ENCODE peak calls at places on chromosomes 7 and 10, in ten cellular contexts. O, Z, D, G, C, A, X, H, Y and L are unnamed samples.

GRCh38 chr10:104209575-104210198 is 22.5 kb downstream of the CFAP43 start:
- DNase-seq in O (no peak), Z (no peak), D (no peak), G (peak), C (no peak), A (no peak), X (no peak), H (peak), Y (peak), L (peak)

GRCh38 chr7:81333004-81333403 is 414.2 kb upstream of the SEMA3C start:
- DNase-seq in O (no peak), Z (no peak), D (no peak), G (no peak), C (no peak), A (no peak), X (no peak), H (no peak), Y (no peak), L (peak)

GRCh38 chr10:87882555-87883294 is 19.3 kb downstream of the PTEN start:
- DNase-seq in O (no peak), Z (no peak), D (no peak), G (no peak), C (no peak), A (no peak), X (no peak), H (no peak), Y (no peak), L (no peak)

GRCh38 chr7:91323759-91324158 is 59.5 kb downstream of the FZD1 start:
- DNase-seq in O (no peak), Z (no peak), D (no peak), G (no peak), C (no peak), A (no peak), X (no peak), H (no peak), Y (no peak), L (no peak)

GRCh38 chr10:93899109-93899508 is 5.3 kb downstream of the SLC35G1 start:
- DNase-seq in O (no peak), Z (no peak), D (no peak), G (no peak), C (no peak), A (no peak), X (no peak), H (no peak), Y (no peak), L (no peak)

GRCh38 chr7:77580762-77581350 is 43.8 kb downstream of the PTPN12 start:
- DNase-seq in O (no peak), Z (no peak), D (no peak), G (no peak), C (no peak), A (no peak), X (no peak), H (no peak), Y (no peak), L (no peak)

GRCh38 chr7:11988186-11988585 is 156.2 kb upstream of the THSD7A start:
- DNase-seq in O (no peak), Z (no peak), D (no peak), G (no peak), C (no peak), A (no peak), X (no peak), H (no peak), Y (no peak), L (no peak)

GRCh38 chr7:3151784-3152183 is 108.1 kb upstream of the CARD11 start:
- DNase-seq in O (no peak), Z (no peak), D (no peak), G (no peak), C (no peak), A (no peak), X (no peak), H (no peak), Y (no peak), L (no peak)

GRCh38 chr10:125156739-125157472 is 3.5 kb downstream of the CTBP2 start:
- DNase-seq in O (no peak), Z (no peak), D (no peak), G (no peak), C (peak), A (no peak), X (no peak), H (no peak), Y (no peak), L (no peak)

GRCh38 chr7:82375068-82375467 is 68.5 kb downstream of the CACNA2D1 start:
- DNase-seq in O (no peak), Z (no peak), D (no peak), G (no peak), C (no peak), A (no peak), X (no peak), H (no peak), Y (no peak), L (no peak)

GRCh38 chr10:32950457-32951109 is 7.4 kb downstream of the ITGB1 start:
- DNase-seq in O (no peak), Z (no peak), D (no peak), G (no peak), C (no peak), A (no peak), X (no peak), H (no peak), Y (no peak), L (no peak)

GRCh38 chr10:69994262-69994661 is 58.4 kb upstream of the MACROH2A2 start:
- DNase-seq in O (peak), Z (no peak), D (peak), G (no peak), C (no peak), A (no peak), X (peak), H (peak), Y (peak), L (peak)

GRCh38 chr7:27576360-27576944 is 86.2 kb downstream of the HIBADH start:
- DNase-seq in O (no peak), Z (no peak), D (no peak), G (no peak), C (no peak), A (no peak), X (no peak), H (peak), Y (no peak), L (peak)

GRCh38 chr10:96910488-96911395 is 78.6 kb downstream of the LCOR start:
- DNase-seq in O (peak), Z (no peak), D (no peak), G (no peak), C (no peak), A (no peak), X (no peak), H (peak), Y (no peak), L (peak)

GRCh38 chr7:71264005-71264404 is 132.1 kb downstream of the GALNT17 start:
- DNase-seq in O (no peak), Z (no peak), D (no peak), G (no peak), C (no peak), A (no peak), X (peak), H (no peak), Y (no peak), L (no peak)

GRCh38 chr10:98172495-98172894 is 38.0 kb downstream of the R3HCC1L start:
- DNase-seq in O (no peak), Z (no peak), D (no peak), G (no peak), C (no peak), A (no peak), X (no peak), H (no peak), Y (no peak), L (no peak)

GRCh38 chr10:70598857-70599295 is 3.7 kb downstream of the PRF1 start:
- DNase-seq in O (no peak), Z (peak), D (no peak), G (no peak), C (no peak), A (no peak), X (no peak), H (peak), Y (no peak), L (no peak)

GRCh38 chr10:122490786-122491680 is 29.7 kb downstream of the HTRA1 start:
- DNase-seq in O (no peak), Z (no peak), D (peak), G (peak), C (no peak), A (no peak), X (peak), H (no peak), Y (no peak), L (no peak)

GRCh38 chr7:141585592-141586510 is 34.6 kb downstream of the AGK start:
- DNase-seq in O (no peak), Z (no peak), D (no peak), G (no peak), C (no peak), A (no peak), X (no peak), H (no peak), Y (peak), L (peak)

GRCh38 chr10:127303105-127303504 is 106.7 kb upstream of the INSYN2A start:
- DNase-seq in O (no peak), Z (no peak), D (no peak), G (no peak), C (no peak), A (no peak), X (no peak), H (no peak), Y (no peak), L (no peak)

GRCh38 chr7:23928391-23928790 is 218.4 kb downstream of the STK31 start:
- DNase-seq in O (no peak), Z (no peak), D (no peak), G (no peak), C (no peak), A (no peak), X (no peak), H (no peak), Y (no peak), L (no peak)

GRCh38 chr10:91150631-91151030 is 69.8 kb upstream of the PCGF5 start:
- DNase-seq in O (no peak), Z (no peak), D (no peak), G (no peak), C (no peak), A (no peak), X (no peak), H (no peak), Y (no peak), L (no peak)

GRCh38 chr7:120170849-120171248 is 102.1 kb upstream of the KCND2 start:
- DNase-seq in O (no peak), Z (no peak), D (no peak), G (no peak), C (no peak), A (no peak), X (no peak), H (no peak), Y (no peak), L (no peak)

GRCh38 chr10:63544418-63544817 is 23.2 kb downstream of the REEP3 start:
- DNase-seq in O (no peak), Z (no peak), D (no peak), G (no peak), C (no peak), A (no peak), X (no peak), H (no peak), Y (no peak), L (no peak)

GRCh38 chr10:101892782-101893391 is 49.3 kb upstream of the KCNIP2 start:
- DNase-seq in O (no peak), Z (no peak), D (no peak), G (no peak), C (no peak), A (no peak), X (no peak), H (no peak), Y (no peak), L (peak)

GRCh38 chr7:2936891-2937580 is 92.9 kb upstream of the GNA12 start:
- DNase-seq in O (no peak), Z (peak), D (no peak), G (no peak), C (peak), A (no peak), X (no peak), H (no peak), Y (no peak), L (no peak)

GRCh38 chr7:30997316-30997715 is 33.6 kb downstream of the GHRHR start:
- DNase-seq in O (no peak), Z (no peak), D (no peak), G (no peak), C (no peak), A (no peak), X (no peak), H (no peak), Y (no peak), L (no peak)

GRCh38 chr7:20466425-20467125 is 135.9 kb downstream of the ITGB8 start:
- DNase-seq in O (no peak), Z (no peak), D (no peak), G (no peak), C (no peak), A (no peak), X (no peak), H (peak), Y (no peak), L (no peak)

GRCh38 chr10:55215699-55216098 is 414.7 kb upstream of the PCDH15 start:
- DNase-seq in O (no peak), Z (no peak), D (no peak), G (no peak), C (no peak), A (no peak), X (no peak), H (no peak), Y (no peak), L (no peak)

GRCh38 chr10:48363617-48364355 is 57.3 kb downstream of the MAPK8 start:
- DNase-seq in O (peak), Z (no peak), D (peak), G (peak), C (no peak), A (no peak), X (peak), H (peak), Y (peak), L (no peak)

GRCh38 chr10:96496281-96496925 is 17.3 kb downstream of the TLL2 start:
- DNase-seq in O (no peak), Z (peak), D (no peak), G (no peak), C (no peak), A (no peak), X (no peak), H (peak), Y (no peak), L (no peak)

GRCh38 chr7:2688409-2689342 is 674 bp downstream of the AMZ1 start:
- DNase-seq in O (peak), Z (no peak), D (no peak), G (no peak), C (no peak), A (no peak), X (no peak), H (no peak), Y (no peak), L (no peak)

DNA sequence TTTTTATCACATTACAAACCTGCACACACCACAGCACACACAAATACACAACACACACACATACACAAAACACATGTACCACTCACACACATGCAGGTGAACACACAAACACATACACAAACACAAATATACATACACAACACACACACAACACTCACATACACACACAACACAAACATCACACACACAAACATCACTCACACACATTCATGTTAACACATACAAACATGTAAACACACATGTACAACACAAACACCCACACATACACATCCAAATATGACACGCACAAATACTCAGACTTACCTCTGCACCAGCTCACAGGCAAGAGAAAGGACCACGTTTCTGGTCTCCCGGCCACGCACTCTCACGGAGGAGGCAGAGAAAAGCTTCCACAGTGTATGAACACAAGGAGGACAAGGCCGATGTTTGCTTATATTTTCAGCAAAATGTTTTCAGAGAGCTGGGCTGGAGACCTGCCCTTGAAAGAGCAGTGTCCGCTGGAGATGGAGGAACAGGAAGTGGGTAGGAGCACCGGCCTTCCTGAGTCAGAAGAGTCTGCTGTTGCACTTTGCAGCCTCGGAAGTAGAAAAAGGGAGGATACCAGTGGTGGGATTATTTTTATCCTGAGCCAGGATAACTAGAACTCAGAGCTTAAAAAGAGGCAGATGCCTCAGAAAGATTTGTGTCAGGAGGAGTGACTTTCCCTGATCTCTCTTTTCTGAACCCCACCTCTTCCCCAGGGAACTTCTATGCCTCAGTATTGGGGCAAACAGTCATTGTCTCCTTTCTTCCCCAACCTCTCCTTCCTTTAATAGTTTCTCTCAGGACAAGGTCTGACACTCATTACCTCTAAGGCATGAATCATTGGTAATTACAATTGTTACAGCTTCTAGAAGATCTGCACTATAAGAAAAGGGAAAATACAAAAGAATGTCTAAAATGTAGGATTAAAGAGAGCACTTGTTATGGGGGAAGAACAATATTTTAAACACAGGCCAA is at the start of gene GIMAP6:
- DNase-seq in O (no peak), Z (no peak), D (peak), G (no peak), C (no peak), A (no peak), X (peak), H (peak), Y (no peak), L (no peak)
- TF ChIP-seq POLR2A in O (peak), Z (no peak), D (no peak), G (no peak), C (no peak), A (no peak), X (no peak), H (no peak), Y (no peak), L (no peak)

DNA sequence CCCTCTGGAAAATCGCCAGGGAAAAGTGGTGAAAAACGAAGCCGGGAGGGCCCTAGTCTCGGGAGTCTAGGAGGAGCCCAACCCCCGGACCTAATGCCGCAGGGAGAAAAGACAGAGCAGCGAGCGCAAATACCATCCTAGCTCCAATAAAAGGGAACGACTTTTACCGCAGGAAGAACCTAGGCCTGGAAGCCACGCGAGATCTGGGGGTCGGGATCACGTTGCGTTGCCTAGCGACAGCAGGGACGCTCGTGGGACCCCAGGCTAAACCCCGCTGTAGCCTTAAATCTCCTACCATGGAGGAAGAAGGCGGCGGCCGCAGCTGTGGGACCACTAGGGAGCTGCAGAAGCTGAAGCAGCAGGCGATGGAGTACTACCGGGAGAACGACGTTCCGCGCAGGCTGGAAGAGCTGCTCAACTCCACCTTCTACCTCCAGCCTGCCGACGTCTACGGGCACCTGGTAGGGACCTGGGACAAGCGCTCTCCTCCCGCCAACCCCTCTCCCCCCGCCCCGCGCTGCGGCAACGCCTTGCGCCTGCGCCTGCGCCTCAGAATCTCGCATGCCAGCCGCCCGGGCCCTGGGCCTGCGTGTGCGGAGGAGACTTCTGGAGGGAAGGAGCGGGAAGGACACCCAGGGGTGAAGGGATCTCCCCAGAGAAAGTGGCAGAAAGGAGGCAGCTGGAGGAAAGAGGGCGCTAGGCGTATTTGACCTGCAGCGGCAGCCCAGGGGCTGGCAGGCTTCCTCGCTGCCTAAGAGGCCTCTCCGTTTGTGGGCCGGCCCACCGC is at the start of gene ENO4:
- DNase-seq in O (peak), Z (peak), D (peak), G (peak), C (peak), A (no peak), X (peak), H (no peak), Y (peak), L (peak)
- TF ChIP-seq POLR2A in O (no peak), Z (no peak), D (peak), G (no peak), C (peak), A (no peak), X (no peak), H (no peak), Y (peak), L (peak)

DNA sequence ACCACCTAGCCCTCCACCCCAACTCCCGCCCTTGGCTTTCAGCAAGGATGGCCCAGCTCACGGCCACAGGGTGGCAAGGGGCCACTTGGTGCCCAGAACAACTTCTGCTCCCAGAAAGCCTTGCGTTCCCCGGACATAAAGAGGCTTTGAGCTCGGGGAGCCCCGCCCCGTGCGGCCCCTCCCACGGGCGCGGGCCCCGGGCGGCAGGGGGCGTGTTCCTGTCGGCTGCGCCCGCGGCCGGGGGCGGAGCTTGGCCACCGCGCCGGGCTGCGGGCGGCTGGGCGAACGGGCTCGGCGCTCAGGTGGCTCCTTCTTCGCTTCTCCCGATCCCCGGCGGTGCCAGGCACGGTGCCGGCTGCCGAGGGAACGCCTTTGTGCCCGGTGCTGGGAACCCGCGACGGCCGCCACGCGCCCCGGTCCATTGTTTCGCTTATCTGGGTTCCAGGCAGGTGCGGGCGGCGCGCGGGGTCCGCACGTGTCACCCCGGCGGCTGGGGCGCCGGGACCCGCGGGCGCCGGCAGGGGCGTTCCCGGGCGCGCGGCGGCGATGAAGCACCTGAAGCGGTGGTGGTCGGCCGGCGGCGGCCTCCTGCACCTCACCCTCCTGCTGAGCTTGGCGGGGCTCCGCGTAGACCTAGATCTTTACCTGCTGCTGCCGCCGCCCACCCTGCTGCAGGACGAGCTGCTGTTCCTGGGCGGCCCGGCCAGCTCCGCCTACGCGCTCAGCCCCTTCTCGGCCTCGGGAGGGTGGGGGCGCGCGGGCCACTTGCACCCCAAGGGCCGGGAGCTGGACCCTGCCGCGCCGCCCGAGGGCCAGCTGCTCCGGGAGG is at the start of gene NFE2L3:
- DNase-seq in O (peak), Z (peak), D (peak), G (peak), C (peak), A (peak), X (peak), H (peak), Y (peak), L (peak)
- TF ChIP-seq POLR2A in O (peak), Z (no peak), D (peak), G (no peak), C (peak), A (peak), X (no peak), H (peak), Y (no peak), L (peak)

DNA sequence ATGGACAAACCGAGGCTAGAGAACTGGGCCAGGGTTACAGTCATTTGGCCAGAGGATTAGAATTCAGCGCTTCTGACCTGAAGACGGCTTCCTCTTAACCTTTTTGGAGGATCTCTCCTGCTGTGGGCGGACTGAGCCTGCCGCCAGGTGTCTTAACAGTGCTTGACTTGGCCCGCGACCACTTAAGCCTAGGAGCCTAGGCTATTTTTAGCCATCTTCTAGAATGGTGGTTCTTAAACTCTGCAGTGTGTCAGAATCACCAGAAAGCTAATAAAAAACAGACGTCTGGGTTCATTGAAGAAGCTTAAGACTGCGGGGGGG is 722 bp downstream of the MDH2 start:
- DNase-seq in O (peak), Z (no peak), D (peak), G (no peak), C (no peak), A (no peak), X (no peak), H (no peak), Y (peak), L (no peak)
- TF ChIP-seq POLR2A in O (no peak), Z (no peak), D (no peak), G (no peak), C (no peak), A (no peak), X (no peak), H (no peak), Y (no peak), L (no peak)